ENCODE peak calls at places on chromosomes 6 and 20, in five cellular contexts. N is adrenal gland, Y is suprapubic skin, P is body of pancreas, Q is SK-N-SH. D is an unnamed sample.

GRCh38 chr6:155093430-155093829 is 98.3 kb downstream of the TIAM2 start:
- DNase-seq in N (no peak), Y (no peak), P (no peak), Q (no peak), D (no peak)

GRCh38 chr20:5489596-5489995 is 172.8 kb upstream of the PROKR2 start:
- DNase-seq in N (no peak), Y (no peak), P (no peak), Q (no peak), D (no peak)

GRCh38 chr6:3849681-3850450 is 693 bp downstream of the FAM50B start:
- DNase-seq in N (peak), Y (no peak), P (peak), Q (no peak), D (no peak)

GRCh38 chr20:2800590-2801458 is at the start of gene CPXM1:
- DNase-seq in N (no peak), Y (no peak), P (no peak), Q (peak), D (peak)

GRCh38 chr6:158909938-158910337 is 90.1 kb downstream of the RSPH3 start:
- DNase-seq in N (no peak), Y (no peak), P (no peak), Q (no peak), D (no peak)

GRCh38 chr6:169940554-169941290 is 189.3 kb downstream of the ERMARD start:
- DNase-seq in N (no peak), Y (no peak), P (no peak), Q (peak), D (no peak)

GRCh38 chr6:68040312-68040778 is 594.7 kb upstream of the ADGRB3 start:
- DNase-seq in N (no peak), Y (no peak), P (no peak), Q (no peak), D (no peak)

GRCh38 chr6:98835149-98836024 is 1.0 kb downstream of the POU3F2 start:
- DNase-seq in N (no peak), Y (peak), P (no peak), Q (peak), D (peak)

GRCh38 chr20:56249244-56249955 is 868 bp downstream of the MC3R start:
- DNase-seq in N (no peak), Y (no peak), P (peak), Q (peak), D (no peak)

GRCh38 chr6:149468179-149468578 is 16.6 kb downstream of the ZC3H12D start:
- DNase-seq in N (no peak), Y (no peak), P (no peak), Q (no peak), D (no peak)

GRCh38 chr6:130943738-130944137 is 116.5 kb downstream of the SMLR1 start:
- DNase-seq in N (no peak), Y (no peak), P (no peak), Q (no peak), D (no peak)

GRCh38 chr20:49426873-49427272 is 55.6 kb downstream of the KCNB1 start:
- DNase-seq in N (no peak), Y (no peak), P (no peak), Q (no peak), D (no peak)

GRCh38 chr6:4474810-4475209 is 301.4 kb upstream of the CDYL start:
- DNase-seq in N (no peak), Y (no peak), P (no peak), Q (no peak), D (no peak)

GRCh38 chr6:31725502-31726350 is 2.6 kb downstream of the MPIG6B start:
- DNase-seq in N (no peak), Y (no peak), P (peak), Q (no peak), D (no peak)

GRCh38 chr20:58127731-58128130 is 100.7 kb downstream of the ANKRD60 start:
- DNase-seq in N (no peak), Y (peak), P (peak), Q (no peak), D (peak)

GRCh38 chr20:46308258-46309157 is at the start of gene CDH22:
- DNase-seq in N (peak), Y (no peak), P (peak), Q (peak), D (no peak)

GRCh38 chr6:7155871-7156579 is 48.3 kb downstream of the RREB1 start:
- DNase-seq in N (no peak), Y (no peak), P (no peak), Q (no peak), D (no peak)

GRCh38 chr6:51614725-51615124 is 472.7 kb downstream of the PKHD1 start:
- DNase-seq in N (no peak), Y (no peak), P (no peak), Q (no peak), D (no peak)

GRCh38 chr6:18136260-18136659 is 13.8 kb upstream of the NHLRC1 start:
- DNase-seq in N (no peak), Y (no peak), P (no peak), Q (no peak), D (no peak)

GRCh38 chr6:1552296-1552761 is 57.4 kb upstream of the FOXC1 start:
- DNase-seq in N (no peak), Y (no peak), P (no peak), Q (no peak), D (no peak)

GRCh38 chr6:13494137-13494536 is 6.7 kb upstream of the GFOD1 start:
- DNase-seq in N (no peak), Y (no peak), P (no peak), Q (no peak), D (no peak)

GRCh38 chr6:157157228-157157627 is 166.1 kb downstream of the TMEM242 start:
- DNase-seq in N (no peak), Y (no peak), P (no peak), Q (no peak), D (no peak)

GRCh38 chr6:18207438-18207837 is 52.2 kb downstream of the KDM1B start:
- DNase-seq in N (no peak), Y (no peak), P (no peak), Q (no peak), D (no peak)

GRCh38 chr6:105677671-105678475 is 275.0 kb upstream of the PREP start:
- DNase-seq in N (no peak), Y (no peak), P (no peak), Q (no peak), D (no peak)

GRCh38 chr20:35285806-35286076 is 1.2 kb upstream of the EIF6 start:
- DNase-seq in N (no peak), Y (no peak), P (no peak), Q (no peak), D (no peak)

GRCh38 chr6:66896415-66896814 is 1189.4 kb upstream of the EYS start:
- DNase-seq in N (no peak), Y (no peak), P (no peak), Q (no peak), D (no peak)

GRCh38 chr20:60123652-60124051 is 165.4 kb downstream of the CDH26 start:
- DNase-seq in N (no peak), Y (no peak), P (no peak), Q (no peak), D (no peak)

GRCh38 chr20:37943501-37944455 is 40.9 kb downstream of the VSTM2L start:
- DNase-seq in N (no peak), Y (peak), P (no peak), Q (peak), D (peak)

GRCh38 chr6:137519629-137520176 is 25.5 kb upstream of the OLIG3 start:
- DNase-seq in N (no peak), Y (no peak), P (no peak), Q (no peak), D (no peak)

GRCh38 chr6:70423189-70424133 is 10.2 kb downstream of the FAM135A start:
- DNase-seq in N (no peak), Y (no peak), P (no peak), Q (no peak), D (no peak)

GRCh38 chr6:118844915-118845314 is 49.0 kb upstream of the ASF1A start:
- DNase-seq in N (no peak), Y (no peak), P (no peak), Q (no peak), D (no peak)

GRCh38 chr20:57012691-57013090 is 253.8 kb downstream of the BMP7 start:
- DNase-seq in N (no peak), Y (no peak), P (no peak), Q (no peak), D (no peak)

GRCh38 chr6:1894954-1895353 is 285.2 kb downstream of the FOXC1 start:
- DNase-seq in N (no peak), Y (no peak), P (peak), Q (no peak), D (no peak)

GRCh38 chr6:7146079-7146828 is 38.5 kb downstream of the RREB1 start:
- DNase-seq in N (peak), Y (no peak), P (peak), Q (no peak), D (no peak)

GRCh38 chr6:40763001-40763400 is 175.8 kb upstream of the LRFN2 start:
- DNase-seq in N (no peak), Y (no peak), P (no peak), Q (no peak), D (no peak)
- TF ChIP-seq CTCF in N (no peak), Y (no peak), P (no peak), Q (no peak), D (no peak)

GRCh38 chr6:167342879-167343610 is 18.2 kb downstream of the TTLL2 start:
- DNase-seq in N (no peak), Y (no peak), P (no peak), Q (no peak), D (no peak)

GRCh38 chr6:167341038-167341613 is 16.2 kb downstream of the TTLL2 start:
- DNase-seq in N (no peak), Y (no peak), P (no peak), Q (no peak), D (no peak)

GRCh38 chr6:167345348-167345747 is 20.5 kb downstream of the TTLL2 start:
- DNase-seq in N (no peak), Y (no peak), P (no peak), Q (no peak), D (no peak)

GRCh38 chr6:167338551-167339117 is 13.7 kb downstream of the TTLL2 start:
- DNase-seq in N (no peak), Y (no peak), P (no peak), Q (no peak), D (no peak)

GRCh38 chr6:167341665-167342655 is 17.1 kb downstream of the TTLL2 start:
- DNase-seq in N (no peak), Y (no peak), P (no peak), Q (no peak), D (no peak)
- TF ChIP-seq CTCF in N (no peak), Y (no peak), P (no peak), Q (no peak), D (no peak)

GRCh38 chr6:166515072-166515810 is 71.2 kb downstream of the RAMACL start:
- DNase-seq in N (no peak), Y (no peak), P (no peak), Q (no peak), D (no peak)

GRCh38 chr6:166512567-166512966 is 73.9 kb downstream of the RAMACL start:
- DNase-seq in N (no peak), Y (no peak), P (no peak), Q (no peak), D (no peak)

GRCh38 chr6:166511316-166511715 is 75.2 kb downstream of the RAMACL start:
- DNase-seq in N (no peak), Y (no peak), P (no peak), Q (no peak), D (no peak)

GRCh38 chr6:166516256-166516655 is 70.2 kb downstream of the RAMACL start:
- DNase-seq in N (no peak), Y (no peak), P (no peak), Q (no peak), D (no peak)

GRCh38 chr6:166514196-166514595 is 72.3 kb downstream of the RAMACL start:
- DNase-seq in N (no peak), Y (no peak), P (no peak), Q (no peak), D (no peak)
- TF ChIP-seq CTCF in N (no peak), Y (no peak), P (no peak), Q (no peak), D (no peak)

DNA sequence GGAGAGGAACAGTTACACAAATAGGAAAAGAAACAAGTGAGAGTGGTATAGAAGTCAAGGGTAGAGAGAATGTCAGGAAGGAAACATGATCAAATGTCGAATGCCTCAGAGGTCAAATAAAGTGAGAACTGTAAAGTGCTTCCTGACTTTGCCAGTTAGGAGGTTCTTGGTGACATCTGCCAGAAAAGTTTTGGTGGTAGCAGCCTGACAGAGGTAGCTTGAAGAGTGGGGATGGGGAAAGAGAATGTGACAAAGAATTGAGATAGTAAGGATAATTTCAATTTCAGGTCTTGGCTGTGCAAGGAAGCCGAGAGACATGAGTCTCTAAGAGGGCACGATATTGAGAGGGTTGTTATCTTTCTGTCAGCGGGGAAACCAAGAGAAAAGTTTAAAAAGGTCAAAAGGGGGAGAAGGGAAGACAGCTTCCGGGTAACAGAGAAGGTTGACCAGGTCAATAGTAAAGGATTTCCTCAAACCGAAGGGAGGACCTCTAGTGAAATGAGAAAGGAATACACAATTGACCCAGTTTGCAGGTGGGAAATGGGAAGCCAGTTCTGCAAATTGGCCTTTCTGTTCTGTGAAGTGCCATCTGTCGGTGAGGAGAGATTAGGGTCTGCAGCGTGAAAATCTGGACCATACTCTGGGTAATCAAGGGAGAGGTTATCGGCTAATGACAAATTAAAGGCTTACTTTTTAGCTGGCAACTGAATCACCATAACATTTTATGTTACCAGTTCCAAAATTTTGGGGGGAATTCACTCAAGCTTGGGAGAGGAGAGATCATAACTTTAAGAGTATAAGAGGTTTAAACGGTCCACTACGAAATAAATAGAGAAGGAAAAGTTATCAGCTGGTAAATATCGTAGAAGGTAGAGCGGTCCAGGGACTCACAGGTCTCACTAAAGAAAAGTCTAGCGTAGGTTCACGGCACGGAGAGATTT is 973 bp upstream of the BRD2 start:
- DNase-seq in N (no peak), Y (no peak), P (peak), Q (peak), D (no peak)
- TF ChIP-seq CTCF in N (peak), Y (no peak), P (no peak), Q (peak), D (peak)

GRCh38 chr6:33837971-33838665 is 34.3 kb upstream of the MLN start:
- DNase-seq in N (peak), Y (no peak), P (no peak), Q (no peak), D (no peak)
- TF ChIP-seq CTCF in N (no peak), Y (no peak), P (no peak), Q (no peak), D (no peak)

DNA sequence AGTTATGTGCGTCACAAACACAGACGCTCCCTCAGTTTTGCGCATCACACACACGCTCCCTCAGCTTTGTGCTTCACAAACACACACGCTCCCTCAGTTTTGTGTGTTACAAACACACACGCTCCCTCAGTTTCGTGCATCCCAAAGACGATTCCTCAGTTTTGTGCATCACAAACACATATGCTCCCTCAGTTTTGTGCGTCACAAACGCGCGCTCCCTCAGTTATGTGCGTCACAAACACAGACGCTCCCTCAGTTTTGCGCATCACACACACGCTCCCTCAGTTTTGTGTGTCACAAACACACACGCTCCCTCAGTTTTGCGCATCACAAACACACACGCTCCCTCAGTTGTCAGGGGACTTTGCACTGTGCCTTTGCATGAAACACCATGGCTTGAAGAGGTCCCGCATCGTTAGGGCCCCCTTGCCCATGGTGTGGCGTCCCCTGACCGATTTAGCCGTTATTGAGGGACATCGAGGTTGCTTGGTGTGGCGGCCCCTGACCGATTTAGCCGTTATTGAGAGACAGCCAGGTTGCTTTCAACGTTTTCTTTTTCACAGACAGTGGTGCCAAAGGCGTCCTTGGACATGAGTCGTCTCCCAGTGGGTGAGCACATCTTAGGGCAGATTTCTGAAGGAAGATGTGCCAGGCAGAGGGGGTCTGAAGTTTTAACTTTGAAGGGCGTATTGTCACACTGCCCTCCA is 28.1 kb upstream of the MYT1 start:
- DNase-seq in N (peak), Y (peak), P (no peak), Q (no peak), D (no peak)
- TF ChIP-seq CTCF in N (no peak), Y (no peak), P (no peak), Q (no peak), D (no peak)

DNA sequence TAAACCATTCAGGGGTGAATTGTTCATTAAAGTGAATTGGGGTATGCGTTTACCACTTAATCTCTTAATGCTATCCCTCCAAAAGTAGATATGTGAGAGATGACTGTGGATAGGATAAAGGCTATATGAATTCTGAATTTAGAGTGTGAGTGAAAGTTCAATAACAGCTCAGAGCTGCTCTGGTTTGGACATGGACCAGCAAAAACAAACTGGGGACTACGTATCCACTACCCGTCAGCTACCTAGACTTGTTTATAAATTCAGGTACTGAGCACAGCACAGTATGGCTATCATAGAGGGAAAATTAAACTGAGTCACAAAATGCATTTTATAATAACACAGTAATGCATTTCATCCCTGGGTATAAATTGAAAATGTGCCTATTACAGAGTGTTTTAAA is 44.4 kb downstream of the HDDC2 start:
- DNase-seq in N (no peak), Y (no peak), P (no peak), Q (no peak), D (no peak)
- TF ChIP-seq CTCF in N (no peak), Y (no peak), P (no peak), Q (no peak), D (no peak)

D was measured in type B pancreatic cell.